ENCODE peak calls at places on chromosomes 2 and 18, in four cellular contexts. D is GM12878, Z is K562, A is HepG2. X is an unnamed sample.
A peak's percentile ranks its signal among the peaks of the same experiment; 100 is the strongest.

GRCh38 chr2:167964650-167965404 is 282.6 kb downstream of the STK39 start:
- DNase-seq in Z (peak; percentile 36), A (peak; percentile 10), D (no peak), X (no peak)

GRCh38 chr18:10130626-10131025 is 216.8 kb downstream of the VAPA start:
- DNase-seq in Z (no peak), D (no peak), A (no peak), X (no peak)

GRCh38 chr2:69742170-69742952 is 427 bp downstream of the ANXA4 start:
- DNase-seq in Z (no peak), A (no peak), D (no peak), X (peak; percentile 24)

GRCh38 chr2:218577482-218578220 is 9.0 kb downstream of the CNOT9 start:
- DNase-seq in D (no peak), Z (no peak), A (no peak), X (no peak)

GRCh38 chr2:208025814-208026184 is 472 bp upstream of the PLEKHM3 start:
- DNase-seq in D (no peak), A (no peak), Z (no peak), X (peak; percentile 19)

GRCh38 chr2:215680605-215681598 is 245.0 kb upstream of the FN1 start:
- DNase-seq in A (peak; percentile 100), D (peak; percentile 50), Z (no peak), X (no peak)

GRCh38 chr2:205903549-205904129 is 182.3 kb downstream of the INO80D start:
- DNase-seq in D (no peak), A (peak; percentile 79), Z (peak; percentile 35), X (peak; percentile 53)

GRCh38 chr18:9739516-9739915 is 31.4 kb downstream of the RAB31 start:
- DNase-seq in D (no peak), Z (no peak), A (no peak), X (no peak)

GRCh38 chr2:16908671-16909070 is 243.0 kb upstream of the CYRIA start:
- DNase-seq in D (no peak), Z (no peak), A (no peak), X (no peak)

GRCh38 chr18:36531636-36532035 is 234.1 kb downstream of the FHOD3 start:
- DNase-seq in Z (no peak), A (no peak), D (no peak), X (no peak)

GRCh38 chr18:79355433-79356335 is 40.0 kb upstream of the NFATC1 start:
- DNase-seq in D (no peak), A (no peak), Z (no peak), X (no peak)

GRCh38 chr2:235568431-235568830 is 74.6 kb downstream of the AGAP1 start:
- DNase-seq in A (no peak), Z (no peak), D (no peak), X (no peak)

GRCh38 chr2:204010611-204011560 is 74.3 kb downstream of the ICOS start:
- DNase-seq in A (no peak), D (no peak), Z (no peak), X (no peak)

GRCh38 chr2:24893934-24894333 is 26.1 kb downstream of the ADCY3 start:
- DNase-seq in A (no peak), D (no peak), Z (no peak), X (no peak)

GRCh38 chr2:119196301-119197124 is 27.1 kb upstream of the STEAP3 start:
- DNase-seq in Z (no peak), D (no peak), A (no peak), X (no peak)

GRCh38 chr2:216807861-216808272 is 52.0 kb downstream of the TNP1 start:
- DNase-seq in A (no peak), Z (no peak), D (no peak), X (no peak)

GRCh38 chr2:120552800-120553471 is 182.7 kb upstream of the GLI2 start:
- DNase-seq in D (no peak), Z (peak; percentile 90), A (peak; percentile 90), X (peak; percentile 87)

GRCh38 chr2:104286806-104287205 is 567.1 kb upstream of the POU3F3 start:
- DNase-seq in Z (no peak), A (no peak), D (no peak), X (peak; percentile 13)

GRCh38 chr2:32937602-32938450 is 8.9 kb upstream of the LTBP1 start:
- DNase-seq in Z (no peak), D (no peak), A (no peak), X (peak; percentile 36)

GRCh38 chr2:229083606-229084349 is 187.3 kb downstream of the PID1 start:
- DNase-seq in D (no peak), A (no peak), Z (no peak), X (no peak)

GRCh38 chr2:55358451-55358850 is 61.2 kb downstream of the CCDC88A start:
- DNase-seq in Z (no peak), A (no peak), D (no peak), X (no peak)

GRCh38 chr2:162462911-162463310 is 119.0 kb downstream of the GCA start:
- DNase-seq in A (no peak), Z (no peak), D (no peak), X (no peak)

GRCh38 chr2:204074434-204074833 is 137.9 kb downstream of the ICOS start:
- DNase-seq in Z (no peak), A (no peak), D (no peak), X (no peak)

GRCh38 chr2:64952896-64953482 is 36.2 kb upstream of the SLC1A4 start:
- DNase-seq in A (no peak), D (no peak), Z (no peak), X (no peak)

GRCh38 chr18:3250237-3251107 is 2.9 kb downstream of the MYL12A start:
- DNase-seq in Z (no peak), D (no peak), A (no peak), X (no peak)

GRCh38 chr2:2648094-2648493 is 317.0 kb upstream of the MYT1L start:
- DNase-seq in Z (no peak), A (no peak), D (no peak), X (no peak)

GRCh38 chr18:49022311-49023280 is 71.8 kb upstream of the SMAD7 start:
- DNase-seq in A (no peak), D (no peak), Z (no peak), X (no peak)

GRCh38 chr2:96158554-96158940 is 13.3 kb upstream of the DUSP2 start:
- DNase-seq in A (no peak), Z (no peak), D (no peak), X (no peak)

GRCh38 chr2:231970461-231970860 is 8.9 kb downstream of the DIS3L2 start:
- DNase-seq in A (no peak), D (no peak), Z (no peak), X (no peak)

GRCh38 chr18:8930990-8931648 is 171.4 kb upstream of the NDUFV2 start:
- DNase-seq in Z (no peak), D (no peak), A (no peak), X (no peak)

GRCh38 chr18:22056962-22057361 is 112.4 kb upstream of the GATA6 start:
- DNase-seq in A (no peak), Z (no peak), D (no peak), X (no peak)

GRCh38 chr2:191665286-191665685 is 12.7 kb upstream of the NABP1 start:
- DNase-seq in A (peak; percentile 16), D (no peak), Z (no peak), X (no peak)

GRCh38 chr18:3012306-3012919 is 531 bp downstream of the LPIN2 start:
- DNase-seq in D (no peak), Z (peak; percentile 83), A (no peak), X (peak; percentile 30)

GRCh38 chr2:121202541-121203310 is 82.3 kb downstream of the TFCP2L1 start:
- DNase-seq in Z (no peak), D (no peak), A (no peak), X (no peak)

GRCh38 chr2:9779572-9780264 is 63.6 kb upstream of the TAF1B start:
- DNase-seq in D (no peak), Z (no peak), A (no peak), X (no peak)

GRCh38 chr2:9778471-9779402 is 64.5 kb upstream of the TAF1B start:
- DNase-seq in D (no peak), A (no peak), Z (no peak), X (no peak)

GRCh38 chr2:9781252-9781651 is 62.0 kb upstream of the TAF1B start:
- DNase-seq in A (no peak), D (no peak), Z (no peak), X (no peak)

GRCh38 chr2:9780368-9781130 is 62.7 kb upstream of the TAF1B start:
- DNase-seq in A (no peak), Z (no peak), D (no peak), X (no peak)

DNA sequence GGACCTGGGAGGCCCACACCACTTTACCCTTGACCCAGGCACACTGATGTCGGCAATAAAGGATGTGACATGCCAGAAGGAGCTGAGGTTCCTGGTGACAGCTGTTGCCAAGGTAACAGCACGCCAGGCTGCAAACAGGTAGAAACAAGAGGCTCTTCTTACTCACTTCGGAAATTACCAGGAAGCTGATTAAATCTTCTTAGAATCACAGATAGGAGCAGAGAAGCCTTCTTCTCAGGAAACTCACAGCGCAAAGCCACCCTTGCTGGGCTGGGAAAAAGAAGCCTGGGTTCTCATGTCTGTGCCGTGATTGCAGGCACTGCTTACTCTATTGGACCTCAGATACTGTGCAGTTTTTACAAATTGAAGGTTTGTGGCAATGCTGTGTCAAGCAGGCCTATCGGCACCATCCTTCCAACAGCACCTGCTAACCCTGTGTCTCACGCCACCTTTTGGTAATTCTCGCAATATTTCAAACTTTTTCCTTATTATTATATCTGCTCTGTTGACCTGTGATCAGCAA is 61.0 kb upstream of the TAF1B start:
- DNase-seq in D (no peak), A (no peak), Z (no peak), X (no peak)
- TF ChIP-seq FOXK2 in D (no peak), A (no peak), Z (no peak), X (no peak)

DNA sequence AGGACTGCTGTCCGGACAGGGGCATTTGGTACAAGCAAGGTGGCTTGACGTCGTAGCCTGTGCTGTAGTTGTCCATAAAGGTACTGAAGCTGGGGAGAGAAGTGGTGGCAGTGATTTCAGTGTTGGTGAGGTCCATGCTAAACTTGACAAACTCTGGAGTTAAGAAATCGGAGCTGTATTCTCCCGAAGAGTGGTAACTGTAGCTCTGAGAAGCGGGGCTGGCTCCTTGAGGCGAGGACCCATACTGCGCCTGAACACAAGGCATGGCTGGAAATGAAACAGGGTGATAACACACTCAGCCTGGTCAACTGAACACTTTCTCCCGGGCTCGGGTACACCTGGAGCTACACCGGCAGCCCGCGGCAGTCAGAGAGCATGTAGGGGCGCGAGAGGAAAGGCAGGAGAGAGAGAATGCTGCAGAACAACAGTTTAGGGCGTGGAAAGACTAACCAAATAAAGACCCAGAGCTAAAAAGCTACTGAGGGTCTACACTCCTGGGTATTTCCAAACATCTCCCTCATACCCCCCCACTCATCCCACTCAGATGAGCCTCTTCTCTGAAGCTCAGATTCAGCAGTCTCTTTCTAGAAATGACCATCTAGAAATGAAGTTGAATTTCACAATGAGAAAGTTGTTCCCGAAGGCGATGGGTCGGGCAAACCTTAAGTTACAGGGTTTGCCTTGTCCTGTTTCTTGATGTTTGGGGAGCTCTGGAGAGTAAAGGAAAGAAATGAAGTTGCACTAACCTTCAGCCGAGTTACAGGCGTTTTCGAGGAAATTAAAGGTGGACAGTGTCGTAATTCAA is 2.4 kb downstream of the NR4A2 start:
- DNase-seq in D (no peak), A (no peak), Z (no peak), X (no peak)
- TF ChIP-seq FOXK2 in D (no peak), A (no peak), Z (no peak), X (no peak)

GRCh38 chr2:202278036-202278760 is 12.6 kb downstream of the NOP58 start:
- DNase-seq in Z (no peak), D (no peak), A (peak; percentile 29), X (no peak)
- TF ChIP-seq FOXK2 in Z (no peak), D (no peak), A (no peak), X (no peak)

DNA sequence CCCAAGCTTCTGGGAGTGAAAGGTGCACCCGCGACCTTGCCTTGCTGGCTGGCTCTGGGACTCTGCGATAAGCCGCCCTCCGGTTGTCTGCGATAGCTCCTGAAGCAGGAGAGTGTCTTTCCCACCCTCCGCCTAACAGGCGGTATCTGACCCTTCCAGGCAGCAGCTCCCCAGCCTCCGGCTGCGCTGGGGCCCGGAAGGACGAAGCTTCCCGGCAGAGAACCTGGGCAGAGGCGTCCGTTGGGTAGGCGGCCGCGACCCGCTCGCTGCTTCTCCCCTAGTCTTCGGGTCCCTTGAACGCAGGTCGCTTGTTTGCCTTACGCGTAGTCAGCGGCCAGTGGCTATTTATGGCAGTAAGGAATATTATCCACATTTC is 446 bp upstream of the RHBDD1 start:
- DNase-seq in A (no peak), D (no peak), Z (peak; percentile 76), X (peak; percentile 7)
- TF ChIP-seq FOXK2 in A (no peak), D (no peak), Z (no peak), X (no peak)